ENCODE peak calls at places on chromosomes 5 and 9, in eight cellular contexts. M is CD4-positive, alpha-beta T cell; F is PC-9; O is AG04450; P is astrocyte; G is heart left ventricle; I is A549; B is tibial artery. H is an unnamed sample.

GRCh38 chr5:161548472-161549094 is 2.1 kb upstream of the GABRB2 start:
- DNase-seq in M (no peak), F (no peak), O (no peak), P (no peak), G (no peak), I (no peak), B (no peak), H (no peak)

GRCh38 chr5:180178516-180179398 is 30.3 kb downstream of the RASGEF1C start:
- DNase-seq in M (no peak), F (no peak), O (no peak), P (no peak), G (no peak), I (no peak), B (no peak), H (no peak)

GRCh38 chr9:3238241-3238640 is 287.6 kb downstream of the RFX3 start:
- DNase-seq in M (no peak), F (no peak), O (peak), P (no peak), G (no peak), I (no peak), B (no peak), H (no peak)

GRCh38 chr5:92909545-92909962 is 671.5 kb downstream of the NR2F1-AS1 start:
- DNase-seq in M (no peak), F (no peak), O (no peak), P (no peak), G (no peak), I (peak), B (no peak), H (no peak)

GRCh38 chr5:146025108-146025507 is 80.3 kb downstream of the PLAC8L1 start:
- DNase-seq in M (no peak), F (no peak), O (no peak), P (no peak), G (no peak), I (no peak), B (no peak), H (no peak)

GRCh38 chr5:118007262-118007661 is 981.1 kb downstream of the DTWD2 start:
- DNase-seq in M (no peak), F (no peak), O (no peak), P (no peak), G (no peak), I (no peak), B (no peak), H (no peak)

GRCh38 chr9:34185778-34186551 is 7.1 kb downstream of the UBAP1 start:
- DNase-seq in M (no peak), F (peak), O (peak), P (peak), G (no peak), I (peak), B (peak), H (peak)

GRCh38 chr9:129548571-129549135 is 72.2 kb downstream of the C9orf50 start:
- DNase-seq in M (no peak), F (no peak), O (no peak), P (no peak), G (peak), I (no peak), B (peak), H (no peak)

GRCh38 chr9:698276-698675 is 143.2 kb upstream of the DMRT1 start:
- DNase-seq in M (no peak), F (no peak), O (no peak), P (peak), G (no peak), I (no peak), B (no peak), H (no peak)

GRCh38 chr9:110048473-110048975 is 159.4 kb downstream of the C9orf152 start:
- DNase-seq in M (peak), F (peak), O (no peak), P (peak), G (peak), I (peak), B (peak), H (peak)

GRCh38 chr9:131642496-131643083 is 97.3 kb downstream of the PRRT1B start:
- DNase-seq in M (no peak), F (no peak), O (no peak), P (no peak), G (no peak), I (no peak), B (no peak), H (no peak)

GRCh38 chr5:150082889-150083288 is 3.5 kb downstream of the CSF1R start:
- DNase-seq in M (no peak), F (no peak), O (no peak), P (no peak), G (no peak), I (no peak), B (no peak), H (no peak)

GRCh38 chr5:92713361-92713875 is 867.6 kb downstream of the NR2F1-AS1 start:
- DNase-seq in M (no peak), F (no peak), O (no peak), P (no peak), G (no peak), I (no peak), B (no peak), H (no peak)

GRCh38 chr5:142201471-142201887 is 92.9 kb downstream of the NDFIP1 start:
- DNase-seq in M (no peak), F (no peak), O (peak), P (peak), G (no peak), I (peak), B (no peak), H (peak)

GRCh38 chr9:35689601-35690446 is at the start of gene TPM2:
- DNase-seq in M (no peak), F (no peak), O (peak), P (peak), G (peak), I (peak), B (peak), H (peak)

GRCh38 chr5:37251673-37252072 is 2.5 kb upstream of the CPLANE1 start:
- DNase-seq in M (no peak), F (no peak), O (no peak), P (no peak), G (no peak), I (no peak), B (no peak), H (no peak)

GRCh38 chr5:36360311-36360710 is 58.6 kb upstream of the RANBP3L start:
- DNase-seq in M (no peak), F (no peak), O (no peak), P (peak), G (no peak), I (no peak), B (no peak), H (no peak)

GRCh38 chr5:107875834-107876233 is 205.1 kb upstream of the EFNA5 start:
- DNase-seq in M (no peak), F (peak), O (no peak), P (peak), G (no peak), I (peak), B (peak), H (peak)

GRCh38 chr5:152689275-152689711 is 284.2 kb upstream of the NMUR2 start:
- DNase-seq in M (no peak), F (no peak), O (no peak), P (peak), G (no peak), I (no peak), B (no peak), H (no peak)

GRCh38 chr5:142869883-142870282 is 99.7 kb downstream of the ARHGAP26 start:
- DNase-seq in M (no peak), F (no peak), O (no peak), P (no peak), G (no peak), I (no peak), B (no peak), H (no peak)

GRCh38 chr5:172059661-172060100 is 53.2 kb upstream of the FBXW11 start:
- DNase-seq in M (no peak), F (no peak), O (no peak), P (no peak), G (no peak), I (no peak), B (no peak), H (peak)

GRCh38 chr5:33937017-33937699 is 972 bp downstream of the RXFP3 start:
- DNase-seq in M (no peak), F (no peak), O (no peak), P (no peak), G (peak), I (no peak), B (no peak), H (no peak)

GRCh38 chr5:33936381-33937016 is at the start of gene RXFP3:
- DNase-seq in M (no peak), F (no peak), O (no peak), P (peak), G (peak), I (no peak), B (no peak), H (no peak)

GRCh38 chr5:33933723-33934544 is 2.3 kb upstream of the RXFP3 start:
- DNase-seq in M (no peak), F (peak), O (no peak), P (peak), G (no peak), I (no peak), B (no peak), H (no peak)

GRCh38 chr5:33937700-33938506 is 1.7 kb downstream of the RXFP3 start:
- DNase-seq in M (no peak), F (no peak), O (no peak), P (no peak), G (peak), I (no peak), B (no peak), H (no peak)

GRCh38 chr5:33936004-33936380 is 194 bp upstream of the RXFP3 start:
- DNase-seq in M (peak), F (no peak), O (peak), P (peak), G (peak), I (peak), B (peak), H (peak)
- TF ChIP-seq CTCF in M (no peak), F (no peak), O (no peak), P (no peak), G (peak), I (no peak), B (peak), H (no peak)

GRCh38 chr5:10519729-10520128 is 44.1 kb upstream of the ANKRD33B start:
- DNase-seq in M (no peak), F (no peak), O (no peak), P (no peak), G (no peak), I (no peak), B (no peak), H (no peak)
- H3K27ac ChIP-seq in M (no peak), F (peak), O (no peak), P (no peak), G (no peak), I (peak), B (no peak), H (no peak)

DNA sequence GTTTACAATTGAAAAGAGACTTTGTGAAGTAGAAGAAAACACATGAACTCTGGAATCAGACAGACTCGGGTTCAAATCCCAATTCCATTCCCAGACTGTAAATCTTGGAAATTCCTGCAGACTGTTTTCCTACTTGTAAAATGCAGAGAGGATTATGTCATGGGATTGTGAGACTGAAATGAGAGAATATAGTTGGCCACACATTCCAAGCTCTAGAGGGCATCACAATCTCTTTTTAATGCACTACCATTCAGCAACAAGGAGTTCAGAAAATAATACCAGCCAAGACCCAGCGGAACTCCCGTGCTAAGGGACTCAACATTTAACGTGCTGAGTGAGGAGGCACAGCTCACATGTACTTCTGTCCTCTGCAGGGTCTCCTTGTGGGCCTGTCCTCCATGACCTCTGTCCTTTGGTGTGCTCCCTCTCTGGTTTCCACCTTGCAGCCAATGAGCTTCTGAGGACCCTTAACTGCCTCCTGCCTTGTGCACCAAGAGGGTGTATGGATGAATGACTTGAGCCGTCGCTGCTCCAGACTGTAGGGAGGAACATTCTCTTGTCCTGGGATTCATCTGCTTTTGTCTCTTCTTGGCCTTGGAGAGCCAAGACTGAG is 263.5 kb downstream of the NTRK2 start:
- DNase-seq in M (no peak), F (no peak), O (no peak), P (no peak), G (no peak), I (peak), B (no peak), H (no peak)
- TF ChIP-seq CTCF in M (no peak), F (no peak), O (no peak), P (peak), G (peak), I (peak), B (peak), H (no peak)

DNA sequence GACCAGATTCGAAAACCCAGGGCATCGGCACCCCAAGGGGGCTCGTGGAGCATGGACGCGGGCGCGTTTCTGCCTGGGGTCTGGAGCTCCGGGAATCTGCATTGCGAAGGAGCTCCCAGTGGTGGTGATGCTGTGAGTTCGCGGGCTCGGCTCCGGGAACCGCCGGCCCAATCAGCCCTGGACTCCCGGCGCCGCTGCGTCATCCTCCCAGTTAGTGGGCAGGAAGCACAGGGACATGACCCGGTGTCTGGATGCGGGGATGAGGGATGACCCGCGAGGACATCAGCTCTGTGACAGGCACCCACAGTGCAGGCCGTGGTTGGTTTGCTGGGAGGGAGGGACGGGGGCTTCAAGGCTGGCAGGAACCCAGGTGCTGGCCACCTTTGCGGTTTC is 950 bp downstream of the NXNL2 start:
- DNase-seq in M (no peak), F (no peak), O (no peak), P (peak), G (peak), I (no peak), B (peak), H (no peak)
- H3K27ac ChIP-seq in M (no peak), F (no peak), O (no peak), P (peak), G (no peak), I (peak), B (peak), H (no peak)

GRCh38 chr9:113352006-113352405 is 2.7 kb downstream of the BSPRY start:
- DNase-seq in M (no peak), F (no peak), O (no peak), P (no peak), G (no peak), I (no peak), B (no peak), H (no peak)

GRCh38 chr9:113356686-113357292 is 7.4 kb downstream of the BSPRY start:
- DNase-seq in M (no peak), F (no peak), O (no peak), P (no peak), G (no peak), I (no peak), B (no peak), H (no peak)

GRCh38 chr9:113352411-113352810 is 3.1 kb downstream of the BSPRY start:
- DNase-seq in M (no peak), F (peak), O (no peak), P (no peak), G (no peak), I (no peak), B (no peak), H (peak)

GRCh38 chr9:113359385-113359784 is 10.0 kb downstream of the BSPRY start:
- DNase-seq in M (no peak), F (no peak), O (no peak), P (no peak), G (no peak), I (no peak), B (no peak), H (no peak)

DNA sequence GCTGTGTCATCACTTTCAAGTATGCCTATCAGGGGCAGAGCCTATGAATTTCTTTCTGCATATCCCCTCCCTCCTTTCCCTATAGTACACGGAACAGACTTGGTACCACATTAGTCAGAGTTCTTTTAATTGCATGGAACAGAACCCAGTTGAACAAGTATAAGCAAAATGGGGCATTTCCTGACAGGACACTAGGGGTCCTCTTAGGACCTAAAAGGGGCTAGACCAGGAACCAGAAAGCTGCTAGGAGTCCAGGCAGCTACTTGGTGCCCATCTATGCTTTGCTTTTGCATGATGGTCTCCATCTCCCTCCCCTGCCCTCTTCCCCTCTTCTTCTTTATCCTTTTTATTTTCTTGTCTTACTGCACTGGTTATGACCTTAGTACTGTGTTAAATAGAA is 5.9 kb downstream of the BSPRY start:
- DNase-seq in M (no peak), F (no peak), O (no peak), P (no peak), G (no peak), I (peak), B (no peak), H (no peak)
- TF ChIP-seq CTCF in M (no peak), F (no peak), O (peak), P (peak), G (no peak), I (peak), B (no peak), H (no peak)